ENCODE peak calls at places on chromosomes 6 and 20, in seven cellular contexts. R, E, W, M, C, S and Q are unnamed samples.

GRCh38 chr6:31473780-31474725 is 23.9 kb upstream of the MICB start:
- DNase-seq in R (no peak), E (no peak), W (no peak), M (no peak), C (no peak), S (peak), Q (no peak)

GRCh38 chr6:72787521-72788031 is 165.7 kb downstream of the KCNQ5 start:
- DNase-seq in R (no peak), E (no peak), W (no peak), M (no peak), C (no peak), S (no peak), Q (no peak)

GRCh38 chr6:63351995-63352586 is 32.3 kb upstream of the LGSN start:
- DNase-seq in R (peak), E (no peak), W (no peak), M (no peak), C (peak), S (no peak), Q (no peak)

GRCh38 chr20:4018015-4018748 is 2.8 kb upstream of the RNF24 start:
- DNase-seq in R (no peak), E (no peak), W (no peak), M (no peak), C (no peak), S (no peak), Q (no peak)

GRCh38 chr20:58942549-58942948 is 38.5 kb upstream of the NELFCD start:
- DNase-seq in R (no peak), E (no peak), W (no peak), M (no peak), C (no peak), S (no peak), Q (no peak)

GRCh38 chr6:170365581-170365980 is 59.0 kb downstream of the FAM120B start:
- DNase-seq in R (no peak), E (no peak), W (no peak), M (no peak), C (no peak), S (no peak), Q (peak)

GRCh38 chr6:108002365-108003221 is 44.6 kb upstream of the SEC63 start:
- DNase-seq in R (no peak), E (no peak), W (no peak), M (no peak), C (peak), S (no peak), Q (no peak)

GRCh38 chr6:67591910-67592309 is 1043.2 kb upstream of the ADGRB3 start:
- DNase-seq in R (no peak), E (no peak), W (no peak), M (no peak), C (no peak), S (no peak), Q (no peak)

GRCh38 chr6:53199156-53199555 is 50.5 kb upstream of the GCM1 start:
- DNase-seq in R (peak), E (peak), W (peak), M (no peak), C (no peak), S (no peak), Q (no peak)

GRCh38 chr6:34196116-34196832 is 40.4 kb upstream of the HMGA1 start:
- DNase-seq in R (peak), E (peak), W (peak), M (peak), C (no peak), S (peak), Q (peak)

GRCh38 chr6:167272156-167272555 is 19.0 kb upstream of the UNC93A start:
- DNase-seq in R (no peak), E (no peak), W (no peak), M (no peak), C (no peak), S (no peak), Q (no peak)

GRCh38 chr6:116059713-116060571 is 749 bp downstream of the FRK start:
- DNase-seq in R (peak), E (no peak), W (no peak), M (no peak), C (peak), S (no peak), Q (no peak)

GRCh38 chr6:11625302-11625701 is 87.8 kb downstream of the TMEM170B start:
- DNase-seq in R (no peak), E (no peak), W (no peak), M (no peak), C (no peak), S (no peak), Q (no peak)

GRCh38 chr6:46288863-46289262 is 118.1 kb upstream of the ENPP5 start:
- DNase-seq in R (no peak), E (no peak), W (no peak), M (no peak), C (no peak), S (no peak), Q (no peak)

GRCh38 chr6:50842861-50843384 is 24.3 kb downstream of the TFAP2B start:
- DNase-seq in R (no peak), E (no peak), W (no peak), M (no peak), C (no peak), S (peak), Q (no peak)

GRCh38 chr6:125220712-125221111 is 67.1 kb downstream of the TPD52L1 start:
- DNase-seq in R (no peak), E (no peak), W (no peak), M (no peak), C (no peak), S (no peak), Q (no peak)

GRCh38 chr6:156948807-156949206 is 171.6 kb downstream of the ARID1B start:
- DNase-seq in R (no peak), E (no peak), W (no peak), M (no peak), C (no peak), S (no peak), Q (no peak)

GRCh38 chr6:30542915-30543314 is 13.4 kb downstream of the GNL1 start:
- DNase-seq in R (no peak), E (no peak), W (no peak), M (no peak), C (no peak), S (no peak), Q (no peak)

GRCh38 chr6:14118444-14118843 is 872 bp downstream of the CD83 start:
- DNase-seq in R (no peak), E (no peak), W (no peak), M (no peak), C (no peak), S (no peak), Q (no peak)

GRCh38 chr20:51077601-51078000 is 54.7 kb upstream of the KCNG1 start:
- DNase-seq in R (no peak), E (no peak), W (no peak), M (no peak), C (no peak), S (no peak), Q (no peak)

GRCh38 chr20:58524814-58525213 is 9.6 kb upstream of the APCDD1L start:
- DNase-seq in R (no peak), E (no peak), W (no peak), M (no peak), C (no peak), S (no peak), Q (no peak)

GRCh38 chr20:46134716-46135115 is 16.6 kb downstream of the CD40 start:
- DNase-seq in R (no peak), E (no peak), W (no peak), M (no peak), C (no peak), S (no peak), Q (no peak)

GRCh38 chr6:105346052-105346451 is 56.8 kb downstream of the PREP start:
- DNase-seq in R (no peak), E (no peak), W (no peak), M (no peak), C (peak), S (no peak), Q (no peak)

GRCh38 chr20:24656391-24656790 is 187.0 kb downstream of the SYNDIG1 start:
- DNase-seq in R (no peak), E (no peak), W (no peak), M (no peak), C (no peak), S (no peak), Q (no peak)

GRCh38 chr6:14540276-14540675 is 422.7 kb downstream of the CD83 start:
- DNase-seq in R (no peak), E (no peak), W (no peak), M (no peak), C (no peak), S (no peak), Q (no peak)

GRCh38 chr6:150940951-150941350 is 75.4 kb downstream of the MTHFD1L start:
- DNase-seq in R (no peak), E (no peak), W (no peak), M (no peak), C (no peak), S (no peak), Q (no peak)

GRCh38 chr6:128282956-128283355 is 237.4 kb downstream of the PTPRK start:
- DNase-seq in R (no peak), E (no peak), W (no peak), M (no peak), C (no peak), S (no peak), Q (no peak)

GRCh38 chr6:11414564-11414963 is 123.0 kb upstream of the TMEM170B start:
- DNase-seq in R (peak), E (no peak), W (no peak), M (no peak), C (peak), S (no peak), Q (no peak)

GRCh38 chr6:90493332-90493731 is 93.5 kb downstream of the MAP3K7 start:
- DNase-seq in R (no peak), E (no peak), W (no peak), M (no peak), C (no peak), S (no peak), Q (no peak)

GRCh38 chr6:35093783-35094182 is 47.4 kb downstream of the TCP11 start:
- DNase-seq in R (no peak), E (no peak), W (no peak), M (no peak), C (no peak), S (peak), Q (peak)

GRCh38 chr6:158870418-158870957 is 51.3 kb upstream of the EZR start:
- DNase-seq in R (no peak), E (no peak), W (no peak), M (no peak), C (no peak), S (no peak), Q (no peak)

GRCh38 chr6:113997106-113997505 is 26.2 kb upstream of the HDAC2 start:
- DNase-seq in R (no peak), E (no peak), W (no peak), M (no peak), C (no peak), S (no peak), Q (no peak)

GRCh38 chr6:116764961-116765841 is at the start of gene FAM162B:
- DNase-seq in R (no peak), E (no peak), W (peak), M (no peak), C (peak), S (peak), Q (peak)

GRCh38 chr6:30730611-30731435 is 10.7 kb downstream of the TUBB start:
- DNase-seq in R (no peak), E (peak), W (peak), M (peak), C (peak), S (peak), Q (peak)

GRCh38 chr20:38873050-38873581 is 53.1 kb upstream of the FAM83D start:
- DNase-seq in R (peak), E (peak), W (peak), M (no peak), C (no peak), S (no peak), Q (no peak)

GRCh38 chr6:22694092-22694724 is 124.8 kb downstream of the HDGFL1 start:
- DNase-seq in R (no peak), E (no peak), W (no peak), M (no peak), C (no peak), S (no peak), Q (no peak)

GRCh38 chr6:42714098-42714761 is 8.2 kb downstream of the PRPH2 start:
- DNase-seq in R (no peak), E (no peak), W (no peak), M (no peak), C (no peak), S (no peak), Q (no peak)
- TF ChIP-seq TAF1 in R (no peak), E (no peak), W (no peak), M (no peak), C (no peak), S (no peak), Q (no peak)

DNA sequence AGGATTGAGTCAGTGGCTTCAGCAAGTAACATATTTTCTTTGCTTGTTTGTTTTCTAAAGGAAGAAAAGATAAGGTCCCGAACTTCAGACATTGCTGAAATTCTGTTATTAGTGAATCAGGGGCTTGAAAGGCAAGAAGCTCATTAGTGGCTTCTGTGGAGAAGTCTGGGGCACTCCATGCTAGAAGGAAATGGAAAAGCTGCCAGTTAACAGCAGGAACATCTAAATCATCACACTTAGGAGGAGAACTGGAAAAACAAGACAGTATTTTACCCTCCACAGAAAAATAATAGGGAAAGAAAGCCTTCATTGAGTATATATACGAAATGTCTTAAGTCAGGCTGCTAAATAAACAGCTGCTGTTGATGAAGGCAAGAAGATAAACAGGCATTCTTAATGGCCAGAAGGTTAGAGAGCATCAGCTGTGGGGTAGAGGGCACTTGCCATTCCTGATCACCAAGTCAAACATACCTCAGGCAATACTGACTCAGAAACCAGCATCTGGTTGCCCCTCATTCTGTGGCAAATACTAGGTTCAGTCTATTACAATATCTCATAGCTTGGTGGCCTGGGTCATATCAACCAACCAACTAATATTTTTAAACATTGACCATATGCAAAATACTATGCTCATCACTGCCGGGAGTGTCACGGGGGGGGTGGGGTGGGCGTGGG is 143.2 kb upstream of the TENT5A start:
- DNase-seq in R (no peak), E (no peak), W (no peak), M (no peak), C (peak), S (no peak), Q (no peak)
- TF ChIP-seq TAF1 in R (no peak), E (no peak), W (no peak), M (no peak), C (no peak), S (no peak), Q (no peak)

GRCh38 chr6:15962449-15962764 is 166.5 kb upstream of the MYLIP start:
- DNase-seq in R (no peak), E (peak), W (no peak), M (no peak), C (no peak), S (no peak), Q (no peak)
- TF ChIP-seq TAF1 in R (no peak), E (no peak), W (no peak), M (no peak), C (no peak), S (no peak), Q (no peak)

DNA sequence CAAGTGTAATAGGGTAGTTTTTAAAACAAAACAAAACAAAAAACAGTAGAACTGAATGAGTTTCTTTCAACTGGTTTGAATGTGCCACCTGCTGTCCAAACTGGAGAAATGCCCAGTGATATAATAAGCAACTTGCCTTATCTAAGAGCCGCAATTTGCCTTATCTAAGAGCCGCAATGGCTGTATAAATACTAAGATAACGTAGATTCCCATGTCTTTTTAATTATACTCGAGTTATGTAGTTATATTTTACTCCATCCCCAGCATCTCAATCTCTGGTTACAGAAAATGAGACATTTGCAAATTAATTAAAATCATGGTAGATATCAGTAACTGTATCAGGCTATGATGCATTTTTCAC is 67.2 kb downstream of the RPP40 start:
- DNase-seq in R (no peak), E (peak), W (no peak), M (peak), C (peak), S (no peak), Q (peak)
- TF ChIP-seq TAF1 in R (no peak), E (no peak), W (no peak), M (no peak), C (no peak), S (no peak), Q (no peak)

DNA sequence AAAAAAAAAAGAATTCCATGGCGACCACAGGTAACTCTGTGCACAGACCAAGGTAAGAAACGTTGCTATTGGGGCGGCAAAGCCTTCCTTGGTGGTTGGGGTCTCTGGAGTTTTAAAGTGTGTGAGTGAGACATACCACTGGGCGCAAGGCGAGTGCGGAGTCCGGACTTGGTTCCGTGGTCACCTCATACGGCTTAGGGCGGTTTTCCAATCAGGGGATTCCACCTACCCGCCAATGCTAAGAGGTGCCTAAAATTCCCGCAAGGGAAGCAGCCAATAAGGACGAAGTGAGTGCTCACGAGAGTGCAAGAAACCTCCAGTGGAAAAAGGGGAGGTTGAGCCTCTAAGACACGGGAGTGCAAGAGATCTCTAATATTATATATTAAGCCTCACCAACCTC is 68.6 kb upstream of the PRSS16 start:
- DNase-seq in R (no peak), E (no peak), W (no peak), M (no peak), C (no peak), S (no peak), Q (no peak)
- TF ChIP-seq TAF1 in R (no peak), E (no peak), W (no peak), M (no peak), C (no peak), S (peak), Q (no peak)

GRCh38 chr6:4580361-4580760 is 195.8 kb upstream of the CDYL start:
- DNase-seq in R (no peak), E (no peak), W (no peak), M (no peak), C (no peak), S (no peak), Q (no peak)
- TF ChIP-seq TAF1 in R (no peak), E (no peak), W (no peak), M (no peak), C (no peak), S (no peak), Q (no peak)

DNA sequence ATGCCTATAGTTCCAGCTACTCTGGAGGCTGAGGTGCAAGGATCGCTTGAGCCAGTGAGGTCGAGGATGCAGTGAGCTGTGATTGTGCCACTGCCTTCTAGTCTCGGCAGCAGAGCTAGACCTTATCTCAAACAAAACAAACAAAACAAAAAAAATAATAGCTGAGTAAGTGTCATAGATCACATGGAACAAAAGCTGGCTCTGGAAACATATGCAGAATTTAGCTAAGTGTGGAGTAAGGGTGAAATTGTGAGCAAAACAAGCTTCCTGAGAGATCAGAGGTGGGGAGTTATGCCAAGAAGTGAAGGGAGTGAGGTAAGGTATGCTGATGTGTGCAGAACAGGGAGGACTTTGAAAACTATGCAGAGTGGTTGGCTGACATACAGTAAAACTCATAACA is 18.7 kb downstream of the SGK1 start:
- DNase-seq in R (no peak), E (no peak), W (no peak), M (no peak), C (peak), S (no peak), Q (no peak)
- TF ChIP-seq TAF1 in R (no peak), E (no peak), W (no peak), M (no peak), C (no peak), S (no peak), Q (no peak)

GRCh38 chr6:82017773-82018172 is 229.8 kb downstream of the IBTK start:
- DNase-seq in R (no peak), E (no peak), W (no peak), M (no peak), C (no peak), S (no peak), Q (no peak)
- TF ChIP-seq TAF1 in R (no peak), E (no peak), W (no peak), M (no peak), C (no peak), S (no peak), Q (no peak)

GRCh38 chr6:134245041-134245440 is 72.9 kb downstream of the SGK1 start:
- DNase-seq in R (no peak), E (no peak), W (no peak), M (no peak), C (no peak), S (no peak), Q (no peak)
- TF ChIP-seq TAF1 in R (no peak), E (no peak), W (no peak), M (no peak), C (no peak), S (no peak), Q (no peak)